ENCODE peak calls at places on chromosomes 3 and 15, in four cellular contexts. M is HuH-7; Q is occipital lobe; U is activated CD4-positive, alpha-beta T cell treated with anti-CD3 and anti-CD28 coated beads, Interleukin-2, amount 10 ng/mL, durations not matched to agents 7 days and 5 days. Y is an unnamed sample.

GRCh38 chr3:23888617-23889228 is 28.1 kb downstream of the NKIRAS1 start:
- DNase-seq in M (no peak), Q (no peak), U (peak), Y (no peak)

GRCh38 chr15:89898146-89898545 is 4.4 kb upstream of the AP3S2 start:
- DNase-seq in M (no peak), Q (no peak), U (no peak), Y (no peak)

GRCh38 chr3:8278448-8278847 is 223.2 kb upstream of the LMCD1 start:
- DNase-seq in M (peak), Q (peak), U (no peak), Y (no peak)

GRCh38 chr3:154229217-154229590 is 95.1 kb downstream of the DHX36 start:
- DNase-seq in M (no peak), Q (no peak), U (no peak), Y (no peak)

GRCh38 chr15:72358532-72359180 is 17.2 kb downstream of the HEXA start:
- DNase-seq in M (no peak), Q (peak), U (no peak), Y (peak)

GRCh38 chr3:133964547-133964946 is 65.2 kb downstream of the SLCO2A1 start:
- DNase-seq in M (peak), Q (no peak), U (no peak), Y (no peak)

GRCh38 chr15:77541421-77542181 is 91.1 kb downstream of the LINGO1 start:
- DNase-seq in M (no peak), Q (peak), U (no peak), Y (no peak)

GRCh38 chr3:124774305-124774673 is 44.0 kb downstream of the UMPS start:
- DNase-seq in M (no peak), Q (no peak), U (no peak), Y (no peak)

GRCh38 chr15:66621491-66622467 is 56.0 kb upstream of the LCTL start:
- DNase-seq in M (no peak), Q (no peak), U (no peak), Y (no peak)

GRCh38 chr15:69893863-69894262 is 203.9 kb downstream of the TLE3 start:
- DNase-seq in M (no peak), Q (peak), U (no peak), Y (peak)

GRCh38 chr3:167728176-167728575 is 6.5 kb downstream of the PDCD10 start:
- DNase-seq in M (no peak), Q (no peak), U (no peak), Y (no peak)

GRCh38 chr3:159828542-159828943 is 160.1 kb upstream of the IL12A start:
- DNase-seq in M (no peak), Q (no peak), U (no peak), Y (no peak)

GRCh38 chr3:195883801-195884200 is 24.6 kb downstream of the TNK2 start:
- DNase-seq in M (no peak), Q (no peak), U (no peak), Y (no peak)

GRCh38 chr3:72633534-72633933 is 214.7 kb downstream of the SHQ1 start:
- DNase-seq in M (no peak), Q (no peak), U (no peak), Y (no peak)

GRCh38 chr15:72961326-72961725 is 90.9 kb upstream of the NEO1 start:
- DNase-seq in M (no peak), Q (no peak), U (no peak), Y (no peak)

GRCh38 chr15:49174902-49175301 is 4.9 kb downstream of the GALK2 start:
- DNase-seq in M (no peak), Q (no peak), U (no peak), Y (no peak)

GRCh38 chr15:67064607-67065530 is 533 bp upstream of the SMAD3 start:
- DNase-seq in M (no peak), Q (no peak), U (peak), Y (no peak)

GRCh38 chr3:66353530-66353929 is 132.7 kb downstream of the SLC25A26 start:
- DNase-seq in M (no peak), Q (no peak), U (no peak), Y (no peak)

GRCh38 chr3:46892285-46893145 is 15.0 kb downstream of the PTH1R start:
- DNase-seq in M (peak), Q (peak), U (no peak), Y (peak)